ENCODE peak calls at places on chromosome 7, in ten cellular contexts. S is AG10803, O is Panc1, F is endothelial cell, V is MCF 10A, K is T-cell, L is NCI-H2081 treated with DMSO at 0.1 percent for 48 hours, D is GM12864, A is A172, J is skeletal muscle cell. Y is an unnamed sample.

GRCh38 chr7:70384891-70385290 is 747.1 kb upstream of the GALNT17 start:
- DNase-seq in K (no peak), V (no peak), D (no peak), J (peak; percentile 51), L (no peak), O (no peak), F (no peak), A (peak; percentile 32), S (peak; percentile 88), Y (peak; percentile 66)

GRCh38 chr7:100567045-100567730 is 6.5 kb downstream of the SAP25 start:
- DNase-seq in V (no peak), D (no peak), S (no peak), J (no peak), A (peak; percentile 41), L (no peak), O (no peak), K (no peak), F (no peak), Y (no peak)

GRCh38 chr7:45978010-45978681 is 57.1 kb upstream of the IGFBP3 start:
- DNase-seq in S (peak; percentile 99), L (no peak), A (peak; percentile 98), V (peak; percentile 93), J (peak; percentile 95), F (no peak), K (no peak), O (peak; percentile 88), D (no peak), Y (peak; percentile 99)

GRCh38 chr7:13989944-13990295 is 454 bp upstream of the ETV1 start:
- DNase-seq in D (no peak), A (no peak), S (no peak), O (no peak), F (no peak), J (no peak), L (no peak), K (no peak), V (no peak), Y (no peak)

GRCh38 chr7:102319671-102320070 is 33.0 kb downstream of the SH2B2 start:
- DNase-seq in V (no peak), L (no peak), O (no peak), F (no peak), S (no peak), D (no peak), A (no peak), J (no peak), K (no peak), Y (no peak)

GRCh38 chr7:107661865-107662379 is 1.3 kb downstream of the SLC26A4 start:
- DNase-seq in K (no peak), D (no peak), L (no peak), O (no peak), S (no peak), F (no peak), J (no peak), V (no peak), A (no peak), Y (no peak)

GRCh38 chr7:94382155-94382554 is 12.5 kb upstream of the COL1A2 start:
- DNase-seq in F (no peak), J (no peak), V (no peak), O (no peak), D (no peak), L (no peak), K (no peak), S (peak; percentile 74), A (no peak), Y (no peak)

GRCh38 chr7:151168022-151168786 is 710 bp upstream of the GBX1 start:
- DNase-seq in K (no peak), J (no peak), O (no peak), L (no peak), A (peak; percentile 21), D (no peak), V (no peak), F (peak; percentile 75), S (no peak), Y (peak; percentile 51)

GRCh38 chr7:143363011-143363937 is 761 bp upstream of the FAM131B start:
- DNase-seq in S (no peak), O (no peak), J (no peak), D (no peak), K (no peak), A (no peak), F (no peak), V (no peak), L (no peak), Y (no peak)

GRCh38 chr7:38317457-38318037 is 44.1 kb upstream of the TARP start:
- DNase-seq in O (no peak), K (peak; percentile 28), L (no peak), A (no peak), V (no peak), D (no peak), F (no peak), J (no peak), S (no peak), Y (no peak)

GRCh38 chr7:40644454-40645188 is 509.8 kb downstream of the SUGCT start:
- DNase-seq in S (no peak), J (no peak), O (no peak), F (no peak), D (no peak), K (no peak), V (no peak), L (no peak), A (no peak), Y (no peak)

GRCh38 chr7:157444011-157444842 is 107.4 kb downstream of the DNAJB6 start:
- DNase-seq in A (no peak), V (no peak), J (no peak), L (no peak), S (no peak), O (no peak), D (no peak), K (no peak), F (no peak), Y (no peak)

GRCh38 chr7:56062382-56062781 is 1.7 kb upstream of the SUMF2 start:
- DNase-seq in L (no peak), S (peak; percentile 20), K (no peak), A (peak; percentile 97), O (no peak), J (no peak), F (no peak), D (no peak), V (no peak), Y (peak; percentile 40)

GRCh38 chr7:2231992-2232765 is 566 bp downstream of the MAD1L1 start:
- DNase-seq in A (no peak), O (no peak), J (no peak), F (peak; percentile 21), K (no peak), S (peak; percentile 15), V (no peak), L (no peak), D (no peak), Y (no peak)

GRCh38 chr7:152553671-152554317 is 118.0 kb upstream of the KMT2C start:
- DNase-seq in S (no peak), K (no peak), F (no peak), A (no peak), J (no peak), V (no peak), L (no peak), O (no peak), D (no peak), Y (no peak)

GRCh38 chr7:41981046-41982040 is 255.7 kb downstream of the GLI3 start:
- DNase-seq in A (no peak), D (no peak), V (no peak), K (no peak), F (no peak), O (no peak), J (no peak), L (no peak), S (no peak), Y (no peak)

GRCh38 chr7:55325371-55325792 is 39.8 kb upstream of the LANCL2 start:
- DNase-seq in S (peak; percentile 95), V (peak; percentile 63), O (no peak), A (peak; percentile 94), D (no peak), J (peak; percentile 83), F (no peak), L (no peak), K (no peak), Y (no peak)

GRCh38 chr7:139772115-139772514 is 5.7 kb downstream of the HIPK2 start:
- DNase-seq in D (no peak), J (no peak), L (no peak), O (no peak), V (peak; percentile 54), S (no peak), K (no peak), A (no peak), F (no peak), Y (no peak)

GRCh38 chr7:99267530-99268360 is 4.9 kb upstream of the MYH16 start:
- DNase-seq in K (no peak), J (peak; percentile 38), L (no peak), D (no peak), V (peak; percentile 81), S (peak; percentile 77), A (peak; percentile 97), O (peak; percentile 91), F (no peak), Y (peak; percentile 72)

GRCh38 chr7:106064836-106065559 is 47.1 kb downstream of the SYPL1 start:
- DNase-seq in L (no peak), D (no peak), A (peak; percentile 99), O (peak; percentile 81), K (no peak), J (peak; percentile 90), S (peak; percentile 95), V (peak; percentile 99), F (no peak), Y (peak; percentile 84)

GRCh38 chr7:64758151-64758550 is 36.1 kb upstream of the ZNF138 start:
- DNase-seq in F (no peak), D (no peak), V (no peak), J (no peak), K (no peak), L (no peak), S (no peak), A (no peak), O (no peak), Y (no peak)

GRCh38 chr7:159105066-159105780 is 39.4 kb downstream of the VIPR2 start:
- DNase-seq in J (no peak), S (no peak), V (no peak), A (no peak), D (no peak), L (no peak), O (no peak), F (no peak), K (no peak), Y (no peak)

GRCh38 chr7:17236161-17236560 is 62.3 kb upstream of the AHR start:
- DNase-seq in O (no peak), F (no peak), A (no peak), K (no peak), S (peak; percentile 2), L (no peak), V (no peak), D (no peak), J (no peak), Y (no peak)

GRCh38 chr7:109387530-109387929 is 817.9 kb downstream of the DNAJB9 start:
- DNase-seq in L (no peak), V (no peak), D (no peak), O (no peak), S (no peak), F (no peak), K (no peak), A (no peak), J (no peak), Y (no peak)

GRCh38 chr7:34281260-34281659 is 375.9 kb downstream of the BMPER start:
- DNase-seq in J (no peak), D (no peak), A (peak; percentile 29), V (peak; percentile 27), O (no peak), F (no peak), L (no peak), S (peak; percentile 3), K (no peak), Y (no peak)